ENCODE peak calls at places on chromosome 9, in five cellular contexts. One of them, this sample, is unnamed.

GRCh38 chr9:117084221-117084620 is 330.6 kb downstream of the ASTN2 start:
- DNase-seq in right cardiac atrium: no peak
- DNase-seq in activated gamma-delta T cell treated with Interleukin-2 at 50 U/mL for 16 hours: no peak
- DNase-seq in posterior cingulate gyrus: no peak
- DNase-seq in Ammon's horn: no peak
- DNase-seq in this sample: no peak

GRCh38 chr9:89743216-89743575 is 138.4 kb downstream of the GADD45G start:
- DNase-seq in right cardiac atrium: no peak
- DNase-seq in activated gamma-delta T cell treated with Interleukin-2 at 50 U/mL for 16 hours: peak
- DNase-seq in posterior cingulate gyrus: peak
- DNase-seq in Ammon's horn: no peak
- DNase-seq in this sample: peak

GRCh38 chr9:134304306-134304705 is 21.9 kb upstream of the RXRA start:
- DNase-seq in right cardiac atrium: peak
- DNase-seq in activated gamma-delta T cell treated with Interleukin-2 at 50 U/mL for 16 hours: no peak
- DNase-seq in posterior cingulate gyrus: peak
- DNase-seq in Ammon's horn: no peak
- DNase-seq in this sample: no peak

GRCh38 chr9:7336356-7337075 is 463.1 kb downstream of the DMAC1 start:
- DNase-seq in right cardiac atrium: no peak
- DNase-seq in activated gamma-delta T cell treated with Interleukin-2 at 50 U/mL for 16 hours: no peak
- DNase-seq in posterior cingulate gyrus: no peak
- DNase-seq in Ammon's horn: no peak
- DNase-seq in this sample: no peak

GRCh38 chr9:89743576-89744254 is 138.9 kb downstream of the GADD45G start:
- DNase-seq in right cardiac atrium: no peak
- DNase-seq in activated gamma-delta T cell treated with Interleukin-2 at 50 U/mL for 16 hours: peak
- DNase-seq in posterior cingulate gyrus: peak
- DNase-seq in Ammon's horn: no peak
- DNase-seq in this sample: peak

GRCh38 chr9:127129718-127130085 is 7.3 kb upstream of the ANGPTL2 start:
- DNase-seq in right cardiac atrium: no peak
- DNase-seq in activated gamma-delta T cell treated with Interleukin-2 at 50 U/mL for 16 hours: no peak
- DNase-seq in posterior cingulate gyrus: peak
- DNase-seq in Ammon's horn: no peak
- DNase-seq in this sample: no peak

GRCh38 chr9:120909904-120910303 is 16.7 kb downstream of the TRAF1 start:
- DNase-seq in right cardiac atrium: no peak
- DNase-seq in activated gamma-delta T cell treated with Interleukin-2 at 50 U/mL for 16 hours: peak
- DNase-seq in posterior cingulate gyrus: no peak
- DNase-seq in Ammon's horn: no peak
- DNase-seq in this sample: no peak

GRCh38 chr9:36993933-36994764 is 39.9 kb downstream of the PAX5 start:
- DNase-seq in right cardiac atrium: no peak
- DNase-seq in activated gamma-delta T cell treated with Interleukin-2 at 50 U/mL for 16 hours: no peak
- DNase-seq in posterior cingulate gyrus: peak
- DNase-seq in Ammon's horn: no peak
- DNase-seq in this sample: peak

GRCh38 chr9:130421802-130422276 is 22.9 kb upstream of the ASS1 start:
- DNase-seq in right cardiac atrium: no peak
- DNase-seq in activated gamma-delta T cell treated with Interleukin-2 at 50 U/mL for 16 hours: no peak
- DNase-seq in posterior cingulate gyrus: peak
- DNase-seq in Ammon's horn: peak
- DNase-seq in this sample: no peak

GRCh38 chr9:74642376-74642775 is 145.2 kb downstream of the RORB start:
- DNase-seq in right cardiac atrium: no peak
- DNase-seq in activated gamma-delta T cell treated with Interleukin-2 at 50 U/mL for 16 hours: no peak
- DNase-seq in posterior cingulate gyrus: peak
- DNase-seq in Ammon's horn: no peak
- DNase-seq in this sample: no peak

GRCh38 chr9:88532320-88532719 is 2.7 kb upstream of the NXNL2 start:
- DNase-seq in right cardiac atrium: peak
- DNase-seq in activated gamma-delta T cell treated with Interleukin-2 at 50 U/mL for 16 hours: no peak
- DNase-seq in posterior cingulate gyrus: peak
- DNase-seq in Ammon's horn: no peak
- DNase-seq in this sample: no peak

GRCh38 chr9:105419981-105420597 is 27.7 kb upstream of the FSD1L start:
- DNase-seq in right cardiac atrium: no peak
- DNase-seq in activated gamma-delta T cell treated with Interleukin-2 at 50 U/mL for 16 hours: no peak
- DNase-seq in posterior cingulate gyrus: no peak
- DNase-seq in Ammon's horn: no peak
- DNase-seq in this sample: no peak

GRCh38 chr9:2178034-2178734 is 163.0 kb downstream of the SMARCA2 start:
- DNase-seq in right cardiac atrium: no peak
- DNase-seq in activated gamma-delta T cell treated with Interleukin-2 at 50 U/mL for 16 hours: no peak
- DNase-seq in posterior cingulate gyrus: no peak
- DNase-seq in Ammon's horn: no peak
- DNase-seq in this sample: no peak

GRCh38 chr9:130441031-130441430 is 3.7 kb upstream of the ASS1 start:
- DNase-seq in right cardiac atrium: no peak
- DNase-seq in activated gamma-delta T cell treated with Interleukin-2 at 50 U/mL for 16 hours: no peak
- DNase-seq in posterior cingulate gyrus: no peak
- DNase-seq in Ammon's horn: no peak
- DNase-seq in this sample: no peak

GRCh38 chr9:126599047-126599650 is 14.6 kb upstream of the LMX1B start:
- DNase-seq in right cardiac atrium: no peak
- DNase-seq in activated gamma-delta T cell treated with Interleukin-2 at 50 U/mL for 16 hours: no peak
- DNase-seq in posterior cingulate gyrus: peak
- DNase-seq in Ammon's horn: no peak
- DNase-seq in this sample: no peak

GRCh38 chr9:136225366-136225747 is 20.3 kb downstream of the QSOX2 start:
- DNase-seq in right cardiac atrium: no peak
- DNase-seq in activated gamma-delta T cell treated with Interleukin-2 at 50 U/mL for 16 hours: no peak
- DNase-seq in posterior cingulate gyrus: no peak
- DNase-seq in Ammon's horn: no peak
- DNase-seq in this sample: peak

GRCh38 chr9:109913461-109913810 is 133.4 kb downstream of the PALM2AKAP2 start:
- DNase-seq in right cardiac atrium: no peak
- DNase-seq in activated gamma-delta T cell treated with Interleukin-2 at 50 U/mL for 16 hours: no peak
- DNase-seq in posterior cingulate gyrus: no peak
- DNase-seq in Ammon's horn: no peak
- DNase-seq in this sample: no peak

GRCh38 chr9:6931913-6932312 is 174.1 kb downstream of the KDM4C start:
- DNase-seq in right cardiac atrium: peak
- DNase-seq in activated gamma-delta T cell treated with Interleukin-2 at 50 U/mL for 16 hours: no peak
- DNase-seq in posterior cingulate gyrus: no peak
- DNase-seq in Ammon's horn: no peak
- DNase-seq in this sample: no peak

GRCh38 chr9:128081052-128081451 is 13.0 kb downstream of the SLC25A25 start:
- DNase-seq in right cardiac atrium: no peak
- DNase-seq in activated gamma-delta T cell treated with Interleukin-2 at 50 U/mL for 16 hours: no peak
- DNase-seq in posterior cingulate gyrus: no peak
- DNase-seq in Ammon's horn: no peak
- DNase-seq in this sample: no peak

GRCh38 chr9:61666849-61667371 is 477.1 kb downstream of the SPATA31A7 start:
- DNase-seq in right cardiac atrium: no peak
- DNase-seq in activated gamma-delta T cell treated with Interleukin-2 at 50 U/mL for 16 hours: no peak
- DNase-seq in posterior cingulate gyrus: peak
- DNase-seq in Ammon's horn: no peak
- DNase-seq in this sample: no peak

GRCh38 chr9:127862075-127863011 is 7.9 kb upstream of the ENG start:
- DNase-seq in right cardiac atrium: peak
- DNase-seq in activated gamma-delta T cell treated with Interleukin-2 at 50 U/mL for 16 hours: peak
- DNase-seq in posterior cingulate gyrus: peak
- DNase-seq in Ammon's horn: peak
- DNase-seq in this sample: peak

GRCh38 chr9:91131433-91131839 is 230.3 kb downstream of the AUH start:
- DNase-seq in right cardiac atrium: peak
- DNase-seq in activated gamma-delta T cell treated with Interleukin-2 at 50 U/mL for 16 hours: peak
- DNase-seq in posterior cingulate gyrus: no peak
- DNase-seq in Ammon's horn: no peak
- DNase-seq in this sample: no peak

GRCh38 chr9:114674798-114675554 is 7.0 kb downstream of the TEX48 start:
- DNase-seq in right cardiac atrium: no peak
- DNase-seq in activated gamma-delta T cell treated with Interleukin-2 at 50 U/mL for 16 hours: no peak
- DNase-seq in posterior cingulate gyrus: no peak
- DNase-seq in Ammon's horn: no peak
- DNase-seq in this sample: no peak

GRCh38 chr9:27542519-27542918 is 12.9 kb upstream of the MOB3B start:
- DNase-seq in right cardiac atrium: no peak
- DNase-seq in activated gamma-delta T cell treated with Interleukin-2 at 50 U/mL for 16 hours: no peak
- DNase-seq in posterior cingulate gyrus: no peak
- DNase-seq in Ammon's horn: no peak
- DNase-seq in this sample: no peak

GRCh38 chr9:27151693-27152397 is 42.8 kb downstream of the TEK start:
- DNase-seq in right cardiac atrium: no peak
- DNase-seq in activated gamma-delta T cell treated with Interleukin-2 at 50 U/mL for 16 hours: no peak
- DNase-seq in posterior cingulate gyrus: no peak
- DNase-seq in Ammon's horn: no peak
- DNase-seq in this sample: no peak

GRCh38 chr9:33101104-33101951 is 24.9 kb upstream of the SMU1 start:
- DNase-seq in right cardiac atrium: no peak
- DNase-seq in activated gamma-delta T cell treated with Interleukin-2 at 50 U/mL for 16 hours: no peak
- DNase-seq in posterior cingulate gyrus: peak
- DNase-seq in Ammon's horn: peak
- DNase-seq in this sample: no peak

GRCh38 chr9:7560669-7561305 is 238.8 kb downstream of the DMAC1 start:
- DNase-seq in right cardiac atrium: no peak
- DNase-seq in activated gamma-delta T cell treated with Interleukin-2 at 50 U/mL for 16 hours: no peak
- DNase-seq in posterior cingulate gyrus: no peak
- DNase-seq in Ammon's horn: peak
- DNase-seq in this sample: no peak

This sample was measured in NAMALWA.